ENCODE peak calls at places on chromosomes 13 and 19, in six cellular contexts. One of them, this sample, is unnamed.

GRCh38 chr13:113816248-113816924 is 47.5 kb downstream of the GAS6 start:
- DNase-seq in neuronal stem cell: no peak
- DNase-seq in fibroblast of lung: no peak
- DNase-seq in CD4-positive, CD25-positive, alpha-beta regulatory T cell: no peak
- DNase-seq in HepG2: no peak
- DNase-seq in pancreas: no peak
- DNase-seq in this sample: no peak

GRCh38 chr19:35901055-35901644 is 810 bp upstream of the NFKBID start:
- DNase-seq in HepG2: no peak
- DNase-seq in pancreas: no peak
- DNase-seq in fibroblast of lung: peak; percentile 65
- DNase-seq in CD4-positive, CD25-positive, alpha-beta regulatory T cell: no peak
- DNase-seq in neuronal stem cell: no peak
- DNase-seq in this sample: peak; percentile 25

GRCh38 chr19:18460313-18460712 is 22.4 kb upstream of the ISYNA1 start:
- DNase-seq in pancreas: no peak
- DNase-seq in neuronal stem cell: no peak
- DNase-seq in fibroblast of lung: peak; percentile 84
- DNase-seq in CD4-positive, CD25-positive, alpha-beta regulatory T cell: no peak
- DNase-seq in HepG2: no peak
- DNase-seq in this sample: no peak

GRCh38 chr13:103663996-103664395 is 597.8 kb upstream of the SLC10A2 start:
- DNase-seq in HepG2: no peak
- DNase-seq in CD4-positive, CD25-positive, alpha-beta regulatory T cell: no peak
- DNase-seq in pancreas: no peak
- DNase-seq in neuronal stem cell: no peak
- DNase-seq in fibroblast of lung: no peak
- DNase-seq in this sample: no peak

GRCh38 chr19:38670921-38671398 is 23.5 kb downstream of the ACTN4 start:
- DNase-seq in HepG2: peak; percentile 83
- DNase-seq in neuronal stem cell: no peak
- DNase-seq in CD4-positive, CD25-positive, alpha-beta regulatory T cell: no peak
- DNase-seq in fibroblast of lung: peak; percentile 64
- DNase-seq in pancreas: no peak
- DNase-seq in this sample: no peak

GRCh38 chr13:110546933-110547332 is 14.6 kb downstream of the RAB20 start:
- DNase-seq in CD4-positive, CD25-positive, alpha-beta regulatory T cell: no peak
- DNase-seq in fibroblast of lung: peak; percentile 97
- DNase-seq in HepG2: peak; percentile 80
- DNase-seq in neuronal stem cell: no peak
- DNase-seq in pancreas: peak; percentile 86
- DNase-seq in this sample: peak; percentile 97

GRCh38 chr19:33302974-33303790 is 848 bp upstream of the CEBPA start:
- DNase-seq in neuronal stem cell: no peak
- DNase-seq in CD4-positive, CD25-positive, alpha-beta regulatory T cell: peak; percentile 14
- DNase-seq in fibroblast of lung: peak; percentile 57
- DNase-seq in HepG2: no peak
- DNase-seq in pancreas: peak; percentile 67
- DNase-seq in this sample: peak; percentile 86

GRCh38 chr19:16645140-16645539 is 14.8 kb downstream of the SMIM7 start:
- DNase-seq in CD4-positive, CD25-positive, alpha-beta regulatory T cell: no peak
- DNase-seq in neuronal stem cell: no peak
- DNase-seq in fibroblast of lung: no peak
- DNase-seq in pancreas: no peak
- DNase-seq in HepG2: no peak
- DNase-seq in this sample: no peak

GRCh38 chr13:30932481-30933333 is at the start of gene TEX26:
- DNase-seq in pancreas: no peak
- DNase-seq in CD4-positive, CD25-positive, alpha-beta regulatory T cell: no peak
- DNase-seq in fibroblast of lung: peak; percentile 44
- DNase-seq in HepG2: no peak
- DNase-seq in neuronal stem cell: peak; percentile 61
- DNase-seq in this sample: peak; percentile 60

GRCh38 chr13:75364131-75364713 is 117.7 kb downstream of the TBC1D4 start:
- DNase-seq in fibroblast of lung: no peak
- DNase-seq in HepG2: no peak
- DNase-seq in pancreas: no peak
- DNase-seq in CD4-positive, CD25-positive, alpha-beta regulatory T cell: no peak
- DNase-seq in neuronal stem cell: no peak
- DNase-seq in this sample: no peak

GRCh38 chr13:30607908-30608307 is 9.8 kb upstream of the USPL1 start:
- DNase-seq in CD4-positive, CD25-positive, alpha-beta regulatory T cell: peak; percentile 80
- DNase-seq in neuronal stem cell: no peak
- DNase-seq in fibroblast of lung: peak; percentile 4
- DNase-seq in HepG2: no peak
- DNase-seq in pancreas: no peak
- DNase-seq in this sample: no peak

GRCh38 chr19:54136086-54136863 is 1.3 kb upstream of the CNOT3 start:
- DNase-seq in CD4-positive, CD25-positive, alpha-beta regulatory T cell: no peak
- DNase-seq in pancreas: no peak
- DNase-seq in HepG2: no peak
- DNase-seq in neuronal stem cell: no peak
- DNase-seq in fibroblast of lung: peak; percentile 7
- DNase-seq in this sample: no peak

GRCh38 chr19:39363909-39364457 is 21.8 kb downstream of the SAMD4B start:
- DNase-seq in CD4-positive, CD25-positive, alpha-beta regulatory T cell: no peak
- DNase-seq in HepG2: no peak
- DNase-seq in pancreas: no peak
- DNase-seq in fibroblast of lung: no peak
- DNase-seq in neuronal stem cell: no peak
- DNase-seq in this sample: peak; percentile 30

GRCh38 chr13:102999498-102999897 is 66.7 kb downstream of the SLC10A2 start:
- DNase-seq in CD4-positive, CD25-positive, alpha-beta regulatory T cell: no peak
- DNase-seq in neuronal stem cell: no peak
- DNase-seq in fibroblast of lung: no peak
- DNase-seq in pancreas: no peak
- DNase-seq in HepG2: no peak
- DNase-seq in this sample: no peak

GRCh38 chr13:40639226-40639681 is 27.2 kb downstream of the FOXO1 start:
- DNase-seq in CD4-positive, CD25-positive, alpha-beta regulatory T cell: no peak
- DNase-seq in fibroblast of lung: no peak
- DNase-seq in pancreas: no peak
- DNase-seq in neuronal stem cell: no peak
- DNase-seq in HepG2: peak; percentile 14
- DNase-seq in this sample: peak; percentile 63

GRCh38 chr13:36763322-36763721 is 55.7 kb upstream of the RFXAP start:
- DNase-seq in CD4-positive, CD25-positive, alpha-beta regulatory T cell: no peak
- DNase-seq in neuronal stem cell: no peak
- DNase-seq in fibroblast of lung: no peak
- DNase-seq in pancreas: no peak
- DNase-seq in HepG2: no peak
- DNase-seq in this sample: no peak

GRCh38 chr19:35995655-35995993 is 636 bp downstream of the SDHAF1 start:
- DNase-seq in CD4-positive, CD25-positive, alpha-beta regulatory T cell: no peak
- DNase-seq in fibroblast of lung: peak; percentile 18
- DNase-seq in neuronal stem cell: no peak
- DNase-seq in pancreas: peak; percentile 52
- DNase-seq in HepG2: peak; percentile 27
- DNase-seq in this sample: peak; percentile 65

GRCh38 chr13:99496322-99497142 is 4.7 kb upstream of the TM9SF2 start:
- DNase-seq in CD4-positive, CD25-positive, alpha-beta regulatory T cell: peak; percentile 83
- DNase-seq in fibroblast of lung: peak; percentile 28
- DNase-seq in neuronal stem cell: no peak
- DNase-seq in pancreas: no peak
- DNase-seq in HepG2: peak; percentile 98
- DNase-seq in this sample: peak; percentile 20

GRCh38 chr19:45641274-45642105 is 2.3 kb upstream of the EML2 start:
- DNase-seq in pancreas: peak; percentile 87
- DNase-seq in HepG2: peak; percentile 90
- DNase-seq in neuronal stem cell: peak; percentile 82
- DNase-seq in CD4-positive, CD25-positive, alpha-beta regulatory T cell: peak; percentile 59
- DNase-seq in fibroblast of lung: peak; percentile 70
- DNase-seq in this sample: peak; percentile 79

GRCh38 chr19:52724701-52725514 is 9.9 kb downstream of the ZNF611 start:
- DNase-seq in fibroblast of lung: no peak
- DNase-seq in CD4-positive, CD25-positive, alpha-beta regulatory T cell: no peak
- DNase-seq in neuronal stem cell: no peak
- DNase-seq in pancreas: no peak
- DNase-seq in HepG2: no peak
- DNase-seq in this sample: no peak

GRCh38 chr19:23787106-23787505 is 28.4 kb upstream of the ZNF681 start:
- DNase-seq in neuronal stem cell: no peak
- DNase-seq in pancreas: no peak
- DNase-seq in fibroblast of lung: peak; percentile 10
- DNase-seq in CD4-positive, CD25-positive, alpha-beta regulatory T cell: no peak
- DNase-seq in HepG2: no peak
- DNase-seq in this sample: peak; percentile 20

GRCh38 chr19:40200352-40201099 is 9.3 kb downstream of the MAP3K10 start:
- DNase-seq in pancreas: no peak
- DNase-seq in HepG2: no peak
- DNase-seq in CD4-positive, CD25-positive, alpha-beta regulatory T cell: no peak
- DNase-seq in neuronal stem cell: no peak
- DNase-seq in fibroblast of lung: peak; percentile 27
- DNase-seq in this sample: no peak

GRCh38 chr13:30846844-30847243 is 59.2 kb upstream of the MEDAG start:
- DNase-seq in neuronal stem cell: no peak
- DNase-seq in pancreas: no peak
- DNase-seq in CD4-positive, CD25-positive, alpha-beta regulatory T cell: no peak
- DNase-seq in fibroblast of lung: no peak
- DNase-seq in HepG2: peak; percentile 77
- DNase-seq in this sample: no peak

GRCh38 chr13:93861818-93862217 is 617.7 kb downstream of the DCT start:
- DNase-seq in HepG2: no peak
- DNase-seq in neuronal stem cell: no peak
- DNase-seq in CD4-positive, CD25-positive, alpha-beta regulatory T cell: no peak
- DNase-seq in pancreas: no peak
- DNase-seq in fibroblast of lung: peak; percentile 94
- DNase-seq in this sample: peak; percentile 88

GRCh38 chr13:95643814-95644598 is 500 bp downstream of the DZIP1 start:
- DNase-seq in pancreas: no peak
- DNase-seq in HepG2: peak; percentile 2
- DNase-seq in neuronal stem cell: no peak
- DNase-seq in fibroblast of lung: peak; percentile 57
- DNase-seq in CD4-positive, CD25-positive, alpha-beta regulatory T cell: no peak
- DNase-seq in this sample: peak; percentile 43

GRCh38 chr19:6253886-6254285 is 25.9 kb downstream of the MLLT1 start:
- DNase-seq in fibroblast of lung: no peak
- DNase-seq in CD4-positive, CD25-positive, alpha-beta regulatory T cell: no peak
- DNase-seq in pancreas: no peak
- DNase-seq in HepG2: no peak
- DNase-seq in neuronal stem cell: no peak
- DNase-seq in this sample: no peak

GRCh38 chr13:29805994-29806748 is 44.2 kb downstream of the UBL3 start:
- DNase-seq in pancreas: no peak
- DNase-seq in CD4-positive, CD25-positive, alpha-beta regulatory T cell: no peak
- DNase-seq in HepG2: no peak
- DNase-seq in fibroblast of lung: no peak
- DNase-seq in neuronal stem cell: no peak
- DNase-seq in this sample: no peak

GRCh38 chr19:47573076-47574026 is at the start of gene ZNF541:
- DNase-seq in pancreas: peak; percentile 61
- DNase-seq in fibroblast of lung: peak; percentile 42
- DNase-seq in CD4-positive, CD25-positive, alpha-beta regulatory T cell: peak; percentile 85
- DNase-seq in neuronal stem cell: no peak
- DNase-seq in HepG2: no peak
- DNase-seq in this sample: peak; percentile 80

GRCh38 chr19:56245062-56245740 is 27.3 kb upstream of the EDDM13 start:
- DNase-seq in fibroblast of lung: peak; percentile 27
- DNase-seq in HepG2: no peak
- DNase-seq in neuronal stem cell: no peak
- DNase-seq in CD4-positive, CD25-positive, alpha-beta regulatory T cell: no peak
- DNase-seq in pancreas: no peak
- DNase-seq in this sample: no peak

GRCh38 chr19:16324384-16325160 is at the start of gene KLF2:
- DNase-seq in neuronal stem cell: peak; percentile 78
- DNase-seq in pancreas: peak; percentile 86
- DNase-seq in fibroblast of lung: peak; percentile 87
- DNase-seq in CD4-positive, CD25-positive, alpha-beta regulatory T cell: peak; percentile 96
- DNase-seq in HepG2: peak; percentile 28
- DNase-seq in this sample: peak; percentile 95

GRCh38 chr13:94917814-94918213 is 205.5 kb upstream of the SOX21 start:
- DNase-seq in neuronal stem cell: no peak
- DNase-seq in HepG2: no peak
- DNase-seq in fibroblast of lung: peak; percentile 6
- DNase-seq in CD4-positive, CD25-positive, alpha-beta regulatory T cell: no peak
- DNase-seq in pancreas: no peak
- DNase-seq in this sample: peak; percentile 1

GRCh38 chr13:20580257-20580656 is 13.3 kb downstream of the IFT88 start:
- DNase-seq in neuronal stem cell: no peak
- DNase-seq in pancreas: no peak
- DNase-seq in CD4-positive, CD25-positive, alpha-beta regulatory T cell: no peak
- DNase-seq in fibroblast of lung: no peak
- DNase-seq in HepG2: no peak
- DNase-seq in this sample: peak; percentile 9
- H3K4me3 ChIP-seq in neuronal stem cell: no peak overlapping the region
- H3K4me3 ChIP-seq in pancreas: no peak overlapping the region
- H3K4me3 ChIP-seq in CD4-positive, CD25-positive, alpha-beta regulatory T cell: no peak overlapping the region
- H3K4me3 ChIP-seq in fibroblast of lung: no peak overlapping the region
- H3K4me3 ChIP-seq in HepG2: no peak overlapping the region
- H3K4me3 ChIP-seq in this sample: no peak overlapping the region

DNA sequence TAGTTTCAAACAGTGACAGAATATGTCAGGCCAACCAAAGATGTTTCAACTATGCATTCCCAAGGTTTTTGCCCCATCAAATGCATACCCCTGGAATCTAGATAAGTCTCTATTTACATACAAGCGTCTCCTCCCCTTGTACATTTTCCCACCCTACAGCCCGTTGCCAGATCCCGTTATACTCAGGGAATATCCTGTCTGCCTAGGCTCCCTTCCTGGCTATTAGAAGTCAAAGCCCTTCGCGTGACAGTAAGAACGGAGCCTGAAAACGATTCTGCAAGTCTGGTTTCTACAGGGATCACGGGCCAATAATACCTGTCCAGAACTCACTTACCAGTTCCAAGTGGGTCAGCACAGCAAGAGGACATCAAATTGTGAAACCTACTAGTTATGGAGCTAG is 134.8 kb downstream of the LACC1 start:
- DNase-seq in pancreas: no peak
- DNase-seq in HepG2: no peak
- DNase-seq in CD4-positive, CD25-positive, alpha-beta regulatory T cell: no peak
- DNase-seq in neuronal stem cell: no peak
- DNase-seq in fibroblast of lung: no peak
- DNase-seq in this sample: no peak
- H3K27ac ChIP-seq in pancreas: no peak overlapping the region
- H3K27ac ChIP-seq in HepG2: no peak overlapping the region
- H3K27ac ChIP-seq in CD4-positive, CD25-positive, alpha-beta regulatory T cell: no peak overlapping the region
- H3K27ac ChIP-seq in neuronal stem cell: no peak overlapping the region
- H3K27ac ChIP-seq in fibroblast of lung: no peak overlapping the region
- H3K27ac ChIP-seq in this sample: peak overlapping the region; percentile 84

GRCh38 chr19:55174425-55175116 is 5.5 kb downstream of the SYT5 start:
- DNase-seq in neuronal stem cell: no peak
- DNase-seq in pancreas: no peak
- DNase-seq in HepG2: no peak
- DNase-seq in CD4-positive, CD25-positive, alpha-beta regulatory T cell: no peak
- DNase-seq in fibroblast of lung: no peak
- DNase-seq in this sample: no peak
- H3K4me3 ChIP-seq in neuronal stem cell: no peak overlapping the region
- H3K4me3 ChIP-seq in pancreas: no peak overlapping the region
- H3K4me3 ChIP-seq in HepG2: no peak overlapping the region
- H3K4me3 ChIP-seq in CD4-positive, CD25-positive, alpha-beta regulatory T cell: no peak overlapping the region
- H3K4me3 ChIP-seq in fibroblast of lung: no peak overlapping the region
- H3K4me3 ChIP-seq in this sample: no peak overlapping the region

DNA sequence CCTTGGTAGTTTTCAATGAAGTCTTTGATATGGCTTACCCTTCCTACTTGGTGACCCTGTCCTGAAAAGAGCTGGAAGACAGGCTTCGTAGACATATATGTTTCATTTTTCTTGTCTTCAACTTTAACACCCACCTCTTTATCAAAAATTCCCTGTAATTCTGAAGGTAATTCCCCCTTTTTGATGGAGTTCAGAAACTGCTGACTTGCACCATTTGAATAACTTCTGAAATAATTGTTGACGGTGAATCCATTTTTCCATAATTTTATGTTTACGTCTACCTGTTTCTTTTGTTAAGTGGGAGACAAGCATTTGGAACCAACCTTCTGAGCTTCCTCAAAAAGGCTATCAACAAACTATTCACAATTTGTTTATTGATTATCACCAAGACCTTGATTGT is 14.6 kb upstream of the ZNF177 start:
- DNase-seq in CD4-positive, CD25-positive, alpha-beta regulatory T cell: no peak
- DNase-seq in fibroblast of lung: no peak
- DNase-seq in neuronal stem cell: no peak
- DNase-seq in pancreas: no peak
- DNase-seq in HepG2: no peak
- DNase-seq in this sample: no peak
- H3K27ac ChIP-seq in CD4-positive, CD25-positive, alpha-beta regulatory T cell: no peak overlapping the region
- H3K27ac ChIP-seq in fibroblast of lung: no peak overlapping the region
- H3K27ac ChIP-seq in neuronal stem cell: no peak overlapping the region
- H3K27ac ChIP-seq in pancreas: no peak overlapping the region
- H3K27ac ChIP-seq in HepG2: no peak overlapping the region
- H3K27ac ChIP-seq in this sample: no peak overlapping the region

This sample was measured in cardiac muscle cell.